ENCODE peak calls at places on chromosomes 5 and 9, in six cellular contexts. M is mesendoderm; Y is heart right ventricle; H is HCT116; X is CD4-positive, alpha-beta T cell; V is colonic mucosa. T is an unnamed sample. For H3K27me3, the result is how much of the 10 kb centered on the place peaks cover.

GRCh38 chr9:114619205-114619758 is 8.2 kb downstream of the TMEM268 start:
- DNase-seq in M (no peak), Y (no peak), H (no peak), X (no peak), V (no peak), T (no peak)

GRCh38 chr5:30572279-30572678 is 621.2 kb upstream of the CDH6 start:
- DNase-seq in M (peak), Y (no peak), H (no peak), X (no peak), V (no peak), T (peak)

GRCh38 chr9:84600739-84601138 is 68.8 kb upstream of the NTRK2 start:
- DNase-seq in M (no peak), Y (no peak), H (no peak), X (no peak), V (no peak), T (no peak)

GRCh38 chr9:76465442-76466298 is 6.7 kb downstream of the GCNT1 start:
- DNase-seq in M (no peak), Y (no peak), H (no peak), X (no peak), V (no peak), T (no peak)

GRCh38 chr5:154794525-154795234 is 39.5 kb downstream of the LARP1 start:
- DNase-seq in M (peak), Y (no peak), H (no peak), X (no peak), V (no peak), T (peak)

GRCh38 chr5:39716532-39716971 is 291.8 kb upstream of the DAB2 start:
- DNase-seq in M (peak), Y (no peak), H (peak), X (no peak), V (peak), T (peak)

GRCh38 chr5:127970854-127971425 is 112.6 kb upstream of the SLC12A2 start:
- DNase-seq in M (no peak), Y (no peak), H (no peak), X (no peak), V (no peak), T (no peak)

GRCh38 chr5:107408564-107408963 is 262.2 kb downstream of the EFNA5 start:
- DNase-seq in M (no peak), Y (no peak), H (no peak), X (no peak), V (no peak), T (no peak)

GRCh38 chr9:126500600-126501382 is 112.9 kb upstream of the LMX1B start:
- DNase-seq in M (peak), Y (peak), H (peak), X (peak), V (peak), T (peak)

GRCh38 chr9:4099961-4100360 is 199.9 kb downstream of the GLIS3 start:
- DNase-seq in M (no peak), Y (no peak), H (no peak), X (no peak), V (no peak), T (no peak)

GRCh38 chr9:137757613-137758029 is 120.0 kb upstream of the CACNA1B start:
- DNase-seq in M (no peak), Y (no peak), H (peak), X (no peak), V (no peak), T (peak)

GRCh38 chr5:175743676-175744210 is 85.9 kb downstream of the HRH2 start:
- DNase-seq in M (peak), Y (no peak), H (no peak), X (no peak), V (no peak), T (no peak)

GRCh38 chr9:133931059-133931458 is 61.1 kb downstream of the VAV2 start:
- DNase-seq in M (no peak), Y (no peak), H (no peak), X (no peak), V (no peak), T (no peak)

GRCh38 chr5:168417731-168418429 is 68.4 kb upstream of the RARS1 start:
- DNase-seq in M (no peak), Y (no peak), H (no peak), X (no peak), V (no peak), T (no peak)

GRCh38 chr5:178529080-178529479 is 61.1 kb downstream of the COL23A1 start:
- DNase-seq in M (peak), Y (no peak), H (no peak), X (no peak), V (no peak), T (no peak)

GRCh38 chr5:171981847-171982246 is 24.6 kb downstream of the FBXW11 start:
- DNase-seq in M (no peak), Y (no peak), H (no peak), X (no peak), V (no peak), T (no peak)

GRCh38 chr9:5786370-5787127 is 46.4 kb downstream of the ERMP1 start:
- DNase-seq in M (no peak), Y (no peak), H (no peak), X (no peak), V (no peak), T (no peak)

GRCh38 chr5:95884021-95884333 is 61.5 kb upstream of the GLRX start:
- DNase-seq in M (no peak), Y (no peak), H (no peak), X (no peak), V (no peak), T (no peak)

GRCh38 chr5:159099049-159099760 is 511 bp downstream of the EBF1 start:
- DNase-seq in M (peak), Y (peak), H (no peak), X (no peak), V (peak), T (peak)

GRCh38 chr5:170635706-170636105 is 131.9 kb downstream of the KCNIP1 start:
- DNase-seq in M (no peak), Y (no peak), H (no peak), X (no peak), V (no peak), T (no peak)

GRCh38 chr5:91146221-91146620 is 236.9 kb downstream of the ARRDC3 start:
- DNase-seq in M (no peak), Y (no peak), H (no peak), X (no peak), V (no peak), T (no peak)

GRCh38 chr5:159582756-159583523 is 252.7 kb upstream of the IL12B start:
- DNase-seq in M (no peak), Y (no peak), H (peak), X (no peak), V (no peak), T (peak)

GRCh38 chr5:32520326-32520725 is 65.0 kb upstream of the SUB1 start:
- DNase-seq in M (no peak), Y (no peak), H (no peak), X (no peak), V (no peak), T (no peak)

GRCh38 chr5:154087260-154087659 is 48.5 kb downstream of the MFAP3 start:
- DNase-seq in M (no peak), Y (no peak), H (no peak), X (no peak), V (no peak), T (no peak)

GRCh38 chr5:176954050-176954449 is 52.5 kb downstream of the UIMC1 start:
- DNase-seq in M (no peak), Y (no peak), H (no peak), X (no peak), V (no peak), T (no peak)

GRCh38 chr9:125337282-125337681 is 75.7 kb downstream of the GAPVD1 start:
- DNase-seq in M (no peak), Y (no peak), H (no peak), X (no peak), V (no peak), T (no peak)

GRCh38 chr9:91690540-91691249 is 259.3 kb downstream of the ROR2 start:
- DNase-seq in M (no peak), Y (no peak), H (no peak), X (no peak), V (no peak), T (no peak)

GRCh38 chr9:19769213-19769612 is 19.6 kb downstream of the SLC24A2 start:
- DNase-seq in M (no peak), Y (no peak), H (no peak), X (no peak), V (no peak), T (no peak)

DNA sequence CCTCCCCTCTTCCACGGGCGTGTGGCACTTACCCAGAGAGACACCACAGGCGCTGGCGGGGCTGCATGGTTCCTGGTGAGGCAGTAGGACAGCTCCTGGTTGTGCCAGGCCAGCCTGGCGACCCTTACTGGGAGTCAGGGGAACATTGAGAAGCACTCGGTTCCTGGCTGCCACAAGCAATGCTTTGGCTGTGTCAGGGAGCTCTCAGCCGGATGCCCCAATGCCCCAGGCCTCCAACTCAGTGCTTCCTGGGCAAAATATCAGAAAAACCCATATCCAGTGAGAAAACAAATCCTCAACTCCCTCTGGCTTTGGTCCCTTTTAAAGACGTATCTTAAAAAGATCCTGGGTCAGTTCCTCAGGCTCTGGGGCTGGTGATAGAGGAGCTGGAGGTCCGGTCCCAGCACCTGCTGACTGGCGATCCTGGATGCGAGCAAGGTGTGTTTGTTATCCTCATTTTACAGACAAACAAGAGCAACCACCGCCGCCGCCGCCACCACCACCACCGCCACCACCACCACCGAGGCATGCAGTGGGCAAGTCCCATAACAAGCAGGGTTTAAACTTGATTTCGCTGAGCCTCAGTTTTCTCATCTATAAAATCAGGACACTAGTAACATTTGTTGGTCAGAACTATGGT is 4.1 kb downstream of the NKX2-5 start:
- DNase-seq in M (no peak), Y (peak), H (no peak), X (no peak), V (no peak), T (no peak)
- H3K27me3 ChIP-seq in M (half or more), Y (half or more), H (under half), X (half or more), V (half or more), T (half or more)

DNA sequence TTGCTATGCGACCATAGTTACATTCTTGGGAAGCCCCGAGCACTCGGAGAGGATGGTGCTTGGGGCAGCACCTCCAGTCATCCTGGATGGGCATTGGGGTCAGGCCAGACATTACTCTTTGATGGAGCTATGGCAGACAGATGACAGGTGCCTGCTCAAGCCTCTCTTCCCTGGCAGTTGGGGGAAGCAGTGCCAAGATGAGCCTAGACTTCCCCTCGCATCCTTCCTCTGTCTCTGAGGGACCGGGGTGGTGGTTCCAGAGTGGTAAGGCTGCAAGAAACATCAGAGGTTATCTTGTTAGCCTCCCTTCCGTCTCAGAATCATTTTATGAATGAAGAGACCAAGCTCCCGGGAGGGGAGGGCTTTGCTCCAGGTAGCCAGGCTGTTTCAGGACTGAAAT is 2.8 kb upstream of the HMCN2 start:
- DNase-seq in M (no peak), Y (no peak), H (no peak), X (no peak), V (no peak), T (no peak)
- H3K27me3 ChIP-seq in M (under half), Y (half or more), H (under half), X (half or more), V (under half), T (half or more)

GRCh38 chr5:1651971-1652872 is 128.5 kb upstream of the LPCAT1 start:
- DNase-seq in M (no peak), Y (no peak), H (no peak), X (no peak), V (peak), T (no peak)

GRCh38 chr5:1649554-1649953 is 125.8 kb upstream of the LPCAT1 start:
- DNase-seq in M (no peak), Y (no peak), H (no peak), X (no peak), V (no peak), T (no peak)

GRCh38 chr5:1648806-1649205 is 125.0 kb upstream of the LPCAT1 start:
- DNase-seq in M (no peak), Y (no peak), H (no peak), X (no peak), V (no peak), T (peak)

GRCh38 chr5:1652873-1653707 is 129.3 kb upstream of the LPCAT1 start:
- DNase-seq in M (no peak), Y (no peak), H (no peak), X (no peak), V (peak), T (no peak)

GRCh38 chr5:1651250-1651649 is 127.5 kb upstream of the LPCAT1 start:
- DNase-seq in M (no peak), Y (no peak), H (no peak), X (no peak), V (no peak), T (no peak)
- H3K27me3 ChIP-seq in M (under half), Y (under half), H (under half), X (under half), V (under half), T (under half)

DNA sequence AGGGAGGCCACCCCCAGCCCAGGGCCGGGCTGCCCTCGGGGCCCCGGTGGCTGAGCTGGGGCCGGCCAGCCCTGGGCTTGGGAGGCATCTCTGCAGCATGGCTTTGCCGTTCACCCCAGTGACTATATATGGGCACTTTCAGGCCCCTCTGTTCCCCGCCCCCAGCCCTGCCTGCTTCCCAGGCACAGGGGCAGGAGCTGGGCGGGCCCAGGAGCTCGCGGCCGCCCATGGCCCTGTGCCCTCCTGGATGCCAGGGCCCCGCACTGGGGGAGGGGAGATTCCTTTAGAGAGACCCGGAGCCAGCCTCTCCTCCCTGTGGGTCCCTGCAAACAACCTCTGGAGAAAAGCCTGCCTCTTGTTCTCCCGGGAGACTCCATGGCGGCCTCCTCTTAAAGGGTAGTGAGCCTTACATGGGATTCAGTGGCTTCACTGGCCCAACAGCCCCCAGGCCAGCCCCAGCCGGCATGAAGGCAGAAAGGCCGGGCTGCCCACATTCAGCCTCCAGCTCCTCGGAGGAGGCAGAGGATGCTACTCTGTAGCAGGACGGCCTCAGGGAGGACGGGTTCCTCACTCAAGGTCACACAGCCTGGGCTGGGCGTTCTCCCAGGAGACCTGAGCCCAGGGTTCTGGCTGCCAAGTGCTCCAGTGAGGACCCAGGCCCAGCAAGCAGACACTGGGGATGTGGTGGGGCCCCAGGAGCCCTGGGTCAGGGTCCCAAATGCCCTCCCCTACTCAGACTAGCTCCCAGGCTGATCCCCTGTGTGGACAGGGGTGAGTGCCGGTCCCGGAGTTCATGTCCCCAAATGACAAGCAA is 4.1 kb downstream of the NACC2 start:
- DNase-seq in M (no peak), Y (peak), H (no peak), X (no peak), V (no peak), T (no peak)
- H3K27me3 ChIP-seq in M (under half), Y (under half), H (under half), X (under half), V (under half), T (under half)

GRCh38 chr5:1786621-1787471 is 12.8 kb downstream of the MRPL36 start:
- DNase-seq in M (no peak), Y (no peak), H (no peak), X (no peak), V (no peak), T (no peak)

GRCh38 chr5:1789838-1790462 is 9.7 kb downstream of the MRPL36 start:
- DNase-seq in M (peak), Y (no peak), H (no peak), X (no peak), V (no peak), T (peak)

GRCh38 chr5:1787472-1788047 is 12.1 kb downstream of the MRPL36 start:
- DNase-seq in M (no peak), Y (no peak), H (no peak), X (no peak), V (no peak), T (no peak)

GRCh38 chr5:1788200-1788599 is 11.4 kb downstream of the MRPL36 start:
- DNase-seq in M (no peak), Y (no peak), H (no peak), X (no peak), V (no peak), T (no peak)

GRCh38 chr5:1788828-1789227 is 10.8 kb downstream of the MRPL36 start:
- DNase-seq in M (no peak), Y (no peak), H (no peak), X (no peak), V (no peak), T (no peak)
- H3K27me3 ChIP-seq in M (under half), Y (under half), H (under half), X (under half), V (under half), T (under half)

GRCh38 chr9:109499631-109500120 is 1.6 kb upstream of the PTPN3 start:
- DNase-seq in M (no peak), Y (peak), H (no peak), X (no peak), V (peak), T (no peak)

GRCh38 chr9:109498195-109499060 is at the start of gene PTPN3:
- DNase-seq in M (no peak), Y (peak), H (no peak), X (no peak), V (peak), T (no peak)

GRCh38 chr9:109497193-109498165 is 628 bp downstream of the PTPN3 start:
- DNase-seq in M (no peak), Y (no peak), H (no peak), X (no peak), V (peak), T (peak)

GRCh38 chr9:109500421-109500974 is 2.4 kb upstream of the PTPN3 start:
- DNase-seq in M (no peak), Y (no peak), H (no peak), X (no peak), V (no peak), T (no peak)

DNA sequence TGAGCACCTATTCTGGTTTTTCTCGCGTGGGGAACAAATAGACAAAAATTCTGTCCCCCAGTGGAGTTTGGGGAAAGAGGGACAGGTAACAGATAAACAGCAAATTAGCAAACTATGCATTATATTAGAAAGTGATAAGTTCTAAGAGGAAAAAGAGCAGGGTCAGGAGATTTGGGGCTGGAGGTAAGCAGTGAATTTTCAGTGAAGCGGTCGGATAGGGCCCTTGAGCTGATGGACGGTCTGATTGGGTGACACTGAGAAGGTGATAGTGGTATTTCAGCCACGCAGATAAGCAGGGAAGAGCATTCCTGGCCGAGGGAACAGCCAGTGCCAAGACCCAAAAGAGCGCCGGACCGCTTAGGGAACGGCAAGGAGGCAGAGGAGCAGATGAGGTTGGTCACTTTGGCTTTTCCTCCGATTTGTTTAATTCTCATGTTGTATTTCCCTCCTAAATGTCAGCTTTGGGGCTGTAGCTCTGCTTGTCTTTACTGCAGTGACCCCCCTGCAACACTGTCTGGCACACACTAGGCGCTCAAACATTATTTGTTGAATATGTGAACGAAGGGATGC is 1.0 kb upstream of the PTPN3 start:
- DNase-seq in M (no peak), Y (no peak), H (no peak), X (no peak), V (no peak), T (no peak)
- H3K27me3 ChIP-seq in M (under half), Y (under half), H (under half), X (half or more), V (under half), T (half or more)

DNA sequence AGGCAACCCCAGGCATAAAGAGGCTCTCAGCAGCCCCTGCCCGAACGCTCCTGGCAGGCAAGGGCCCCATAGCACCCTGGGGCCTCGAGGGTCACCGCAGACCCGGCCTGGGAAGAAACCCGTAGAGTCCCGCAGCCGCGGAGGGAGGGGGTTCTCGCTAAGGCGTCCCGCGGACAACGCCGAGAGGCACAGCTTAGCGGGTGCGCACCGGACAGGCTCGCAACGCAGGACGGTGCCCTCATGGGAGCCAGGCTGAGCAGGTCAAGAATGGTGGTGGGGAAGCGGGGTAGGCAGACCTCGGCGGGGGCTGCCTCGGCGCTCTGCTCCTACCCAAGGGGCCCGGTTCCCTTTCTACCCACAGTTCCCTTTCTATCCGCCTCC is 6.7 kb downstream of the PITX1 start:
- DNase-seq in M (no peak), Y (no peak), H (no peak), X (no peak), V (no peak), T (no peak)
- H3K27me3 ChIP-seq in M (under half), Y (half or more), H (under half), X (half or more), V (half or more), T (half or more)

T was measured in astrocyte.